ENCODE peak calls at places on chromosomes 1 and 21, in five cellular contexts. One of them, this sample, is unnamed.

GRCh38 chr1:107879338-107879737 is 85.6 kb downstream of the VAV3 start:
- DNase-seq in lower leg skin: no peak
- DNase-seq in HCT116: no peak
- DNase-seq in fibroblast of pulmonary artery: peak
- DNase-seq in fibroblast of mammary gland: no peak
- DNase-seq in this sample: no peak

GRCh38 chr1:153771241-153771640 is 4.0 kb upstream of the SLC27A3 start:
- DNase-seq in lower leg skin: no peak
- DNase-seq in HCT116: no peak
- DNase-seq in fibroblast of pulmonary artery: no peak
- DNase-seq in fibroblast of mammary gland: peak
- DNase-seq in this sample: no peak

GRCh38 chr1:5938068-5938740 is 54.0 kb downstream of the NPHP4 start:
- DNase-seq in lower leg skin: peak
- DNase-seq in HCT116: no peak
- DNase-seq in fibroblast of pulmonary artery: peak
- DNase-seq in fibroblast of mammary gland: peak
- DNase-seq in this sample: no peak

GRCh38 chr1:13494712-13495111 is 19.1 kb downstream of the LRRC38 start:
- DNase-seq in lower leg skin: no peak
- DNase-seq in HCT116: no peak
- DNase-seq in fibroblast of pulmonary artery: no peak
- DNase-seq in fibroblast of mammary gland: no peak
- DNase-seq in this sample: no peak

GRCh38 chr21:32779983-32780382 is 8.4 kb upstream of the PAXBP1 start:
- DNase-seq in lower leg skin: no peak
- DNase-seq in HCT116: no peak
- DNase-seq in fibroblast of pulmonary artery: no peak
- DNase-seq in fibroblast of mammary gland: no peak
- DNase-seq in this sample: no peak

GRCh38 chr1:24596401-24596880 is 40.6 kb downstream of the NCMAP start:
- DNase-seq in lower leg skin: no peak
- DNase-seq in HCT116: no peak
- DNase-seq in fibroblast of pulmonary artery: no peak
- DNase-seq in fibroblast of mammary gland: no peak
- DNase-seq in this sample: no peak

GRCh38 chr1:61053712-61054608 is 28.4 kb upstream of the NFIA start:
- DNase-seq in lower leg skin: peak
- DNase-seq in HCT116: no peak
- DNase-seq in fibroblast of pulmonary artery: peak
- DNase-seq in fibroblast of mammary gland: no peak
- DNase-seq in this sample: no peak

GRCh38 chr21:32062591-32063227 is 189.9 kb downstream of the HUNK start:
- DNase-seq in lower leg skin: no peak
- DNase-seq in HCT116: no peak
- DNase-seq in fibroblast of pulmonary artery: no peak
- DNase-seq in fibroblast of mammary gland: no peak
- DNase-seq in this sample: no peak

GRCh38 chr1:38586993-38587646 is 272.5 kb downstream of the RRAGC start:
- DNase-seq in lower leg skin: peak
- DNase-seq in HCT116: peak
- DNase-seq in fibroblast of pulmonary artery: peak
- DNase-seq in fibroblast of mammary gland: no peak
- DNase-seq in this sample: no peak

GRCh38 chr1:212594640-212595039 is 13.9 kb upstream of the ATF3 start:
- DNase-seq in lower leg skin: no peak
- DNase-seq in HCT116: no peak
- DNase-seq in fibroblast of pulmonary artery: no peak
- DNase-seq in fibroblast of mammary gland: no peak
- DNase-seq in this sample: no peak

GRCh38 chr1:94322696-94323095 is 85.3 kb upstream of the ARHGAP29 start:
- DNase-seq in lower leg skin: no peak
- DNase-seq in HCT116: peak
- DNase-seq in fibroblast of pulmonary artery: peak
- DNase-seq in fibroblast of mammary gland: peak
- DNase-seq in this sample: peak

GRCh38 chr1:4127595-4128140 is 227.6 kb upstream of the C1orf174 start:
- DNase-seq in lower leg skin: peak
- DNase-seq in HCT116: no peak
- DNase-seq in fibroblast of pulmonary artery: no peak
- DNase-seq in fibroblast of mammary gland: no peak
- DNase-seq in this sample: no peak

GRCh38 chr1:230009611-230010313 is 57.3 kb upstream of the GALNT2 start:
- DNase-seq in lower leg skin: no peak
- DNase-seq in HCT116: no peak
- DNase-seq in fibroblast of pulmonary artery: no peak
- DNase-seq in fibroblast of mammary gland: no peak
- DNase-seq in this sample: no peak

GRCh38 chr21:15494481-15494880 is 235.3 kb upstream of the USP25 start:
- DNase-seq in lower leg skin: no peak
- DNase-seq in HCT116: no peak
- DNase-seq in fibroblast of pulmonary artery: no peak
- DNase-seq in fibroblast of mammary gland: no peak
- DNase-seq in this sample: no peak

GRCh38 chr1:213327318-213327667 is 276.3 kb downstream of the RPS6KC1 start:
- DNase-seq in lower leg skin: peak
- DNase-seq in HCT116: no peak
- DNase-seq in fibroblast of pulmonary artery: peak
- DNase-seq in fibroblast of mammary gland: peak
- DNase-seq in this sample: no peak

GRCh38 chr1:174217787-174218574 is 58.7 kb downstream of the RABGAP1L start:
- DNase-seq in lower leg skin: no peak
- DNase-seq in HCT116: peak
- DNase-seq in fibroblast of pulmonary artery: peak
- DNase-seq in fibroblast of mammary gland: peak
- DNase-seq in this sample: peak

GRCh38 chr1:36411674-36412648 is 14.3 kb upstream of the LSM10 start:
- DNase-seq in lower leg skin: no peak
- DNase-seq in HCT116: no peak
- DNase-seq in fibroblast of pulmonary artery: peak
- DNase-seq in fibroblast of mammary gland: peak
- DNase-seq in this sample: no peak

GRCh38 chr1:165954940-165955339 is 127.5 kb downstream of the UCK2 start:
- DNase-seq in lower leg skin: no peak
- DNase-seq in HCT116: no peak
- DNase-seq in fibroblast of pulmonary artery: peak
- DNase-seq in fibroblast of mammary gland: peak
- DNase-seq in this sample: no peak

GRCh38 chr1:219805191-219805590 is 123.2 kb downstream of the SLC30A10 start:
- DNase-seq in lower leg skin: no peak
- DNase-seq in HCT116: no peak
- DNase-seq in fibroblast of pulmonary artery: no peak
- DNase-seq in fibroblast of mammary gland: no peak
- DNase-seq in this sample: no peak

GRCh38 chr1:202691846-202692245 is 18.4 kb downstream of the SYT2 start:
- DNase-seq in lower leg skin: no peak
- DNase-seq in HCT116: no peak
- DNase-seq in fibroblast of pulmonary artery: no peak
- DNase-seq in fibroblast of mammary gland: no peak
- DNase-seq in this sample: no peak

GRCh38 chr1:210917560-210918214 is 216.3 kb downstream of the KCNH1 start:
- DNase-seq in lower leg skin: no peak
- DNase-seq in HCT116: no peak
- DNase-seq in fibroblast of pulmonary artery: no peak
- DNase-seq in fibroblast of mammary gland: no peak
- DNase-seq in this sample: no peak

GRCh38 chr1:77824694-77825355 is 45.4 kb downstream of the MIGA1 start:
- DNase-seq in lower leg skin: no peak
- DNase-seq in HCT116: no peak
- DNase-seq in fibroblast of pulmonary artery: no peak
- DNase-seq in fibroblast of mammary gland: peak
- DNase-seq in this sample: no peak

GRCh38 chr1:186187601-186188000 is 187.5 kb downstream of the TPR start:
- DNase-seq in lower leg skin: no peak
- DNase-seq in HCT116: no peak
- DNase-seq in fibroblast of pulmonary artery: no peak
- DNase-seq in fibroblast of mammary gland: no peak
- DNase-seq in this sample: no peak

GRCh38 chr1:80542231-80542630 is 1258.5 kb upstream of the ADGRL2 start:
- DNase-seq in lower leg skin: no peak
- DNase-seq in HCT116: no peak
- DNase-seq in fibroblast of pulmonary artery: peak
- DNase-seq in fibroblast of mammary gland: peak
- DNase-seq in this sample: no peak

GRCh38 chr1:153631047-153632022 is 2.5 kb upstream of the CHTOP start:
- DNase-seq in lower leg skin: no peak
- DNase-seq in HCT116: no peak
- DNase-seq in fibroblast of pulmonary artery: no peak
- DNase-seq in fibroblast of mammary gland: no peak
- DNase-seq in this sample: no peak

GRCh38 chr1:12629521-12629956 is 11.5 kb upstream of the DHRS3 start:
- DNase-seq in lower leg skin: no peak
- DNase-seq in HCT116: no peak
- DNase-seq in fibroblast of pulmonary artery: no peak
- DNase-seq in fibroblast of mammary gland: no peak
- DNase-seq in this sample: no peak

GRCh38 chr1:223462047-223462446 is 68.8 kb downstream of the CCDC185 start:
- DNase-seq in lower leg skin: no peak
- DNase-seq in HCT116: no peak
- DNase-seq in fibroblast of pulmonary artery: no peak
- DNase-seq in fibroblast of mammary gland: no peak
- DNase-seq in this sample: no peak

GRCh38 chr1:178371999-178372398 is 124.8 kb downstream of the CLEC20A start:
- DNase-seq in lower leg skin: no peak
- DNase-seq in HCT116: no peak
- DNase-seq in fibroblast of pulmonary artery: no peak
- DNase-seq in fibroblast of mammary gland: no peak
- DNase-seq in this sample: no peak

GRCh38 chr1:77025599-77025998 is 158.3 kb downstream of the ST6GALNAC5 start:
- DNase-seq in lower leg skin: no peak
- DNase-seq in HCT116: no peak
- DNase-seq in fibroblast of pulmonary artery: no peak
- DNase-seq in fibroblast of mammary gland: no peak
- DNase-seq in this sample: no peak

GRCh38 chr1:232282541-232282940 is 347.4 kb downstream of the SIPA1L2 start:
- DNase-seq in lower leg skin: no peak
- DNase-seq in HCT116: no peak
- DNase-seq in fibroblast of pulmonary artery: no peak
- DNase-seq in fibroblast of mammary gland: no peak
- DNase-seq in this sample: no peak

GRCh38 chr1:4177425-4178150 is 277.5 kb upstream of the C1orf174 start:
- DNase-seq in lower leg skin: peak
- DNase-seq in HCT116: no peak
- DNase-seq in fibroblast of pulmonary artery: no peak
- DNase-seq in fibroblast of mammary gland: no peak
- DNase-seq in this sample: no peak

GRCh38 chr1:233107130-233107529 is 156.7 kb downstream of the NTPCR start:
- DNase-seq in lower leg skin: no peak
- DNase-seq in HCT116: no peak
- DNase-seq in fibroblast of pulmonary artery: no peak
- DNase-seq in fibroblast of mammary gland: no peak
- DNase-seq in this sample: no peak

GRCh38 chr1:199979071-199979470 is 48.4 kb upstream of the NR5A2 start:
- DNase-seq in lower leg skin: no peak
- DNase-seq in HCT116: no peak
- DNase-seq in fibroblast of pulmonary artery: no peak
- DNase-seq in fibroblast of mammary gland: no peak
- DNase-seq in this sample: no peak

DNA sequence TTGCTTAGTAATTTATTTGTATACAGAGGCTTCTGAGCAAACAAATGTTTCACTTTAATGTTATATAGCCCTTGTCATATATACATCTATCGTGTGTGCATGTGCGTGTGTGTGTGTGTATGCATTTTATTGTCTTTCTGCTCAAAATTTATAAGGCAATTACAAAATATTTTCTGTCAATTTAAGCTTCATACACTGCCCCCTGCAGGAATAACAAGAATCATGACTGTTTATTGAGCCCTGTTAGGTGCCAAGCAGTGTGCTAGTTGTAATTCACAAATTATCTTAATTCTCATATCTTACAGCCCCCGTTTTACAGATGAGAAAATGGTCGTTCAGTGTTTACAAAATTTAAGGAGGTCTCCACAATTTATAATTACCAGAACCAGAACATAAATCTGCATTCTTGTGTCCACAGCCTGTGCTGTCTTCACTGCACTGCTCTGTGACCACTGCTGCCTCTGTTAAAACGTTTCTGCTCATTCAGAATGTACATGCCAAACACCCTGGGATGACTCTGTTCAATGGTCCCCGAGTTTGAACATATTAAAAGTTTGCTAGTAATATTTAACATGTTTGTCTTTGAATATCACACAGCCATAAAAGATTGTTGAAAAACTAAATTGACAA is 181.3 kb downstream of the ATP6V1G3 start:
- DNase-seq in lower leg skin: no peak
- DNase-seq in HCT116: peak
- DNase-seq in fibroblast of pulmonary artery: peak
- DNase-seq in fibroblast of mammary gland: peak
- DNase-seq in this sample: peak
- TF ChIP-seq CTCF in lower leg skin: no peak
- TF ChIP-seq CTCF in HCT116: peak
- TF ChIP-seq CTCF in fibroblast of pulmonary artery: peak
- TF ChIP-seq CTCF in fibroblast of mammary gland: peak
- TF ChIP-seq CTCF in this sample: peak

DNA sequence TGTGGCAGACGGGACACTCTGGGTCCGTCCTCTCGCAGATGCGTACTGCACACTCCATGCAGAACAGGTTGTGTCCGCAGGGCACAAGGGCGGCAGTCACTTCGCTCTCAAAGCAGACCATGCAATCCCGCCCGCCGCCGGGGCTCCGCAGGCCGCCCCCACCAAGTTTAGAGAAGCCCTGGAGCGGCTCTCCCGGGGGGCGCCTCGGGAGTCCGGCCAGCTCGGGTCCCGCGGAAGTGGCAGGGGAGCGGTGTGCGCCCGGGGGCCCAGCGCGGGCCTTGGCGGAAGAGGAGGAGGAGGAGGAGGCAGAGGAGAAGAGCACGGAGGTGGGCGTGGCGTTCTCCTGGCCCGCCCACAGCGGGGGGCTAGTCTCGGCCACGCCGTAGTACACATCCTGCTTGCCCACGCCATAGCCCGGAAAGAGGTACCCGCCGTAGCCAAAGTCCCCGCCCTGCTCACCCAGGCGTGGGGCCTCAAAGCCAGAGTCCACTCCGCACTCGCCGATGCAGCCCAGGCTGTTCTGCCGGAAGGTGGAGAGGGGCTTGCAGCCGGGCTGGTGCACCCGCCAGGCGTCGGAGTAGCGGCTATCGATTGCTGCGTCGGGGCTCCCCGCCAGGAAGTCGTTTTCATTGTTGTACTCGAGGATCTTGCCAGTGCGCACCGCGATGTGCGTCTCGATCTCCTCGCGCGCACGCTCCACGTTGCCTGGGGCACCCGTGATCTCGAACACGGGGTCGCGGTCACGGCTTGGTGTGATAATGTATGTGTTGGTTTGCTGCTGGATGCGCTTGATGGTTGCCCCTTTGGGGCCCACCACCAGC is 5.4 kb downstream of the MEX3A start:
- DNase-seq in lower leg skin: no peak
- DNase-seq in HCT116: no peak
- DNase-seq in fibroblast of pulmonary artery: no peak
- DNase-seq in fibroblast of mammary gland: peak
- DNase-seq in this sample: no peak
- H3K4me3 ChIP-seq in lower leg skin: no peak
- H3K4me3 ChIP-seq in HCT116: no peak
- H3K4me3 ChIP-seq in fibroblast of pulmonary artery: no peak
- H3K4me3 ChIP-seq in fibroblast of mammary gland: peak
- H3K4me3 ChIP-seq in this sample: no peak

GRCh38 chr1:85078903-85079302 is 30.6 kb upstream of the MCOLN3 start:
- DNase-seq in lower leg skin: no peak
- DNase-seq in HCT116: no peak
- DNase-seq in fibroblast of pulmonary artery: peak
- DNase-seq in fibroblast of mammary gland: peak
- DNase-seq in this sample: no peak
- TF ChIP-seq CTCF in lower leg skin: no peak
- TF ChIP-seq CTCF in HCT116: peak
- TF ChIP-seq CTCF in fibroblast of pulmonary artery: peak
- TF ChIP-seq CTCF in fibroblast of mammary gland: peak
- TF ChIP-seq CTCF in this sample: no peak

GRCh38 chr1:84782311-84782771 is 92.1 kb upstream of the SSX2IP start:
- DNase-seq in lower leg skin: no peak
- DNase-seq in HCT116: peak
- DNase-seq in fibroblast of pulmonary artery: peak
- DNase-seq in fibroblast of mammary gland: peak
- DNase-seq in this sample: no peak
- H3K4me3 ChIP-seq in lower leg skin: no peak
- H3K4me3 ChIP-seq in HCT116: no peak
- H3K4me3 ChIP-seq in fibroblast of pulmonary artery: no peak
- H3K4me3 ChIP-seq in fibroblast of mammary gland: no peak
- H3K4me3 ChIP-seq in this sample: no peak